ENCODE peak calls at places on chromosome 13, in seven cellular contexts. P is cardiac fibroblast; L is PC-3; Z is OCI-LY7; U is right cardiac atrium; Q is effector memory CD4-positive, alpha-beta T cell; M is adrenal gland. H is an unnamed sample.

GRCh38 chr13:99335603-99336002 is 28.4 kb upstream of the GPR183 start:
- DNase-seq in P (peak; percentile 33), L (no peak), Z (peak; percentile 53), U (no peak), Q (no peak), M (no peak), H (no peak)

GRCh38 chr13:106096661-106097092 is 438.8 kb downstream of the EFNB2 start:
- DNase-seq in P (no peak), L (peak; percentile 90), Z (no peak), U (no peak), Q (no peak), M (no peak), H (no peak)

GRCh38 chr13:114099191-114099590 is 33.2 kb downstream of the RASA3 start:
- DNase-seq in P (peak; percentile 97), L (peak; percentile 73), Z (no peak), U (peak; percentile 91), Q (no peak), M (peak; percentile 61), H (no peak)

GRCh38 chr13:38686635-38687245 is at the start of gene FREM2:
- DNase-seq in P (peak; percentile 4), L (peak; percentile 15), Z (no peak), U (no peak), Q (no peak), M (no peak), H (no peak)

GRCh38 chr13:77919351-77920294 is 992 bp upstream of the EDNRB start:
- DNase-seq in P (peak; percentile 42), L (no peak), Z (no peak), U (peak; percentile 81), Q (no peak), M (peak; percentile 47), H (no peak)

GRCh38 chr13:20182231-20182846 is 10.4 kb downstream of the GJB2 start:
- DNase-seq in P (peak; percentile 82), L (peak; percentile 86), Z (peak; percentile 73), U (no peak), Q (no peak), M (peak; percentile 65), H (no peak)

GRCh38 chr13:22014469-22014868 is 343.6 kb downstream of the FGF9 start:
- DNase-seq in P (no peak), L (peak; percentile 20), Z (no peak), U (no peak), Q (no peak), M (peak; percentile 36), H (no peak)

GRCh38 chr13:100636441-100636840 is 38.2 kb downstream of the TMTC4 start:
- DNase-seq in P (no peak), L (no peak), Z (no peak), U (no peak), Q (no peak), M (no peak), H (no peak)

GRCh38 chr13:49524740-49525501 is 29.2 kb downstream of the PHF11 start:
- DNase-seq in P (no peak), L (peak; percentile 11), Z (no peak), U (no peak), Q (no peak), M (no peak), H (no peak)

GRCh38 chr13:99614465-99614885 is 113.2 kb downstream of the TM9SF2 start:
- DNase-seq in P (peak; percentile 25), L (no peak), Z (peak; percentile 48), U (no peak), Q (no peak), M (no peak), H (no peak)

GRCh38 chr13:75399168-75399878 is 82.6 kb downstream of the TBC1D4 start:
- DNase-seq in P (no peak), L (no peak), Z (no peak), U (no peak), Q (no peak), M (no peak), H (no peak)

GRCh38 chr13:31000889-31001288 is 68.4 kb downstream of the TEX26 start:
- DNase-seq in P (no peak), L (no peak), Z (no peak), U (no peak), Q (no peak), M (no peak), H (no peak)

GRCh38 chr13:95083758-95084157 is 217.5 kb downstream of the ABCC4 start:
- DNase-seq in P (peak; percentile 91), L (peak; percentile 77), Z (no peak), U (no peak), Q (no peak), M (no peak), H (no peak)

GRCh38 chr13:28636677-28637317 is 22.1 kb upstream of the POMP start:
- DNase-seq in P (peak; percentile 81), L (peak; percentile 75), Z (peak; percentile 83), U (peak; percentile 33), Q (no peak), M (peak; percentile 63), H (peak; percentile 50)

GRCh38 chr13:59111711-59112110 is 1052.0 kb downstream of the DIAPH3 start:
- DNase-seq in P (peak; percentile 86), L (no peak), Z (no peak), U (no peak), Q (no peak), M (no peak), H (no peak)

GRCh38 chr13:98664510-98664909 is 87.6 kb upstream of the STK24 start:
- DNase-seq in P (no peak), L (no peak), Z (no peak), U (no peak), Q (no peak), M (no peak), H (no peak)

GRCh38 chr13:48009298-48009697 is 8.2 kb upstream of the SUCLA2 start:
- DNase-seq in P (peak; percentile 89), L (peak; percentile 78), Z (no peak), U (no peak), Q (no peak), M (no peak), H (no peak)

GRCh38 chr13:106029901-106030300 is 505.6 kb downstream of the EFNB2 start:
- DNase-seq in P (no peak), L (no peak), Z (no peak), U (no peak), Q (no peak), M (no peak), H (no peak)

GRCh38 chr13:47904239-47904638 is 96.8 kb downstream of the SUCLA2 start:
- DNase-seq in P (no peak), L (peak; percentile 13), Z (no peak), U (no peak), Q (no peak), M (peak; percentile 36), H (no peak)

GRCh38 chr13:73499685-73500084 is 440.9 kb downstream of the KLF5 start:
- DNase-seq in P (no peak), L (no peak), Z (no peak), U (no peak), Q (no peak), M (no peak), H (no peak)
- H3K4me3 ChIP-seq in P (no peak overlapping the region), L (no peak overlapping the region), Z (no peak overlapping the region), U (no peak overlapping the region), Q (no peak overlapping the region), M (no peak overlapping the region), H (no peak overlapping the region)

DNA sequence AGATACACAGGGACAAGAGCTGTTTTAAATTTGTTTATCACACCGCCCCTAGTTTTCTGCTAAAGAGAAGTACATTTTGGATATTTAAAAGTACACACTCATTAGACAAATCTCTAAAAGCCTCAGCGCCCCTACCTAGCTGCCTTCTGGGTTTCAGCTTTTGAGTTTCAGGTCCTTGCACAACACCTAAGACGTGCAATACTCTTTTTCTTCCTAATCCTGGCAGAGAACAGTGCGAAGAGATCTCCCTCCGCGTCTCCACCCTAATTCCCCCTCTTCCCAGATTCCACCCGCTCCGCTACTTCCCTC is 419 bp upstream of the KLF5 start:
- DNase-seq in P (no peak), L (no peak), Z (no peak), U (no peak), Q (no peak), M (no peak), H (no peak)
- H3K4me3 ChIP-seq in P (peak overlapping the region; percentile 57), L (peak overlapping the region; percentile 69), Z (peak overlapping the region; percentile 64), U (peak overlapping the region; percentile 74), Q (peak overlapping the region; percentile 69), M (no peak overlapping the region), H (peak overlapping the region; percentile 58)

DNA sequence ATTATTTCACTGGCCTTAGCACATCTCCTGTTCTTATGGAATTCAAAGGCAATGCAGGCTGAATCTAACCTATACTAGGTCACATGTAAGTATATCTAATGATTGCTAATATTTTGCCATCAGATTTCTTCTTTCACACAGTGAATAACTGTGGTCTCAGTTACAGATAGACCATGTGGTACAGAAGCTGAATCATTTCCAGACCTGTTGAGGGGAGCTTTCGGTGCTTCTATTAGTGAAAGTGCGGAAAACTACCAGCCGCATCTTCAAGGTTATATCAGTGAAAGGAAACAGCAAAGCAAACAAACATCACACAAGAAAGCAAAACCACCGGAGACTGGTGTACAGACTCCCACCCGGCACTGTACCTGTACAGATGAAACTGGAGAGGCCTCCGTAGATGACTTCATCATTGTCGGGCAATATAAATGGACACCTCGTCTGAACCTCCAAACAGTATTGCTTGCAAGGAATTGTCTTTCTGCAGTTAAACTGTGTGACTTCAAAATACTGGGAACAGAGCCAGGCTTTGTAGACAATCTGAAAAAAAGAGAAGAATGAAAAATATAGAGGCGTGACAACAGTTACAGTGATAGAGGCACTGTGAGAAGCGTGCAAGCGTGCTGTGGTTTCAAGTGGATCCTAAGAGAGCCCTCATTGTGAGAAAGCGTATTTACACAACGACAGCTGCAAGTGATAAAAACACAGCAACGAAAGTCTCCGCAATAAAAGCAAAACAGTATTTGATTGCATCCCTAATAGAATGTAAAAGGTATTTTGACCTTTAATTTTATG is 642.5 kb upstream of the ARGLU1 start:
- DNase-seq in P (peak; percentile 15), L (no peak), Z (no peak), U (no peak), Q (no peak), M (no peak), H (no peak)
- H3K4me3 ChIP-seq in P (no peak overlapping the region), L (peak overlapping the region; percentile 46), Z (no peak overlapping the region), U (peak overlapping the region; percentile 41), Q (no peak overlapping the region), M (no peak overlapping the region), H (no peak overlapping the region)

GRCh38 chr13:41590122-41590521 is 132.8 kb downstream of the RGCC start:
- DNase-seq in P (no peak), L (peak; percentile 21), Z (no peak), U (no peak), Q (no peak), M (no peak), H (no peak)

GRCh38 chr13:41588899-41589298 is 131.5 kb downstream of the RGCC start:
- DNase-seq in P (peak; percentile 97), L (peak; percentile 86), Z (no peak), U (no peak), Q (no peak), M (peak; percentile 22), H (no peak)

GRCh38 chr13:41587490-41587889 is 130.1 kb downstream of the RGCC start:
- DNase-seq in P (no peak), L (no peak), Z (peak; percentile 44), U (no peak), Q (no peak), M (no peak), H (peak; percentile 56)

GRCh38 chr13:41590643-41591042 is 133.3 kb downstream of the RGCC start:
- DNase-seq in P (no peak), L (peak; percentile 72), Z (peak; percentile 93), U (no peak), Q (no peak), M (no peak), H (no peak)

DNA sequence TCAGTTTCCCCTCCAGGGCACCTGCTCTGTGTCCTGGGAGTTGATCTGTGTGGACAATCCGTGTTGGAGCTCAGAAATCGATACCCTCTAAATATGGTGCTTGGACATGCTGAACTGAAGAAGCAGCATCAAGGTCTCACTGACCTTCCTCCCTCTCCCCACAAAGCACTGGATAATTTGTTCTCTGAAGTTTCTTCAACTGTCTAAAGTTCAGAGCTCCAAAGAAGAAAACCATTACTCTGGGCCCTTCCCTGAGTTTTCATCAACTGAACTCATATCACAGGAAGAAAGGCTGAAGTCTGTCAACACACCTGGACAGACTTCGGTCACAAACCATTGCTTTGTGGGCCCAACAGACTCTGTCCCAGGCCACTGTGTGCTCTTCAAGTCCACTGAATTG is 132.1 kb downstream of the RGCC start:
- DNase-seq in P (no peak), L (no peak), Z (no peak), U (no peak), Q (no peak), M (no peak), H (no peak)
- H3K4me3 ChIP-seq in P (no peak overlapping the region), L (no peak overlapping the region), Z (peak overlapping the region; percentile 39), U (no peak overlapping the region), Q (no peak overlapping the region), M (no peak overlapping the region), H (no peak overlapping the region)

H was measured in naive thymus-derived CD4-positive, alpha-beta T cell.